ENCODE peak calls at places on chromosomes 5 and 9, in five cellular contexts. C is lower leg skin, O is adrenal gland, W is stomach, H is IMR-90. T is an unnamed sample.

GRCh38 chr5:32217886-32218396 is 43.8 kb upstream of the GOLPH3 start:
- DNase-seq in C (no peak), H (no peak), W (no peak), O (no peak), T (peak)

GRCh38 chr9:77488439-77489126 is 159.5 kb downstream of the GNA14 start:
- DNase-seq in C (no peak), O (no peak), W (no peak), H (peak), T (no peak)

GRCh38 chr9:20524776-20525175 is 97.5 kb downstream of the MLLT3 start:
- DNase-seq in C (no peak), H (no peak), W (no peak), O (no peak), T (peak)

GRCh38 chr5:91850031-91850430 is 466.9 kb upstream of the ARRDC3 start:
- DNase-seq in C (no peak), O (no peak), H (peak), W (no peak), T (no peak)

GRCh38 chr5:37665889-37666288 is 174.0 kb downstream of the GDNF start:
- DNase-seq in C (no peak), O (peak), W (no peak), H (no peak), T (no peak)

GRCh38 chr9:114738581-114739316 is 56.8 kb upstream of the TEX48 start:
- DNase-seq in C (peak), O (peak), H (peak), W (peak), T (peak)

GRCh38 chr9:37667706-37668672 is 17.2 kb downstream of the FRMPD1 start:
- DNase-seq in C (no peak), W (no peak), H (no peak), O (no peak), T (no peak)

GRCh38 chr5:132771559-132771998 is 5.5 kb downstream of the SEPTIN8 start:
- DNase-seq in O (peak), C (peak), W (no peak), H (peak), T (no peak)

GRCh38 chr9:2096376-2096970 is 81.3 kb downstream of the SMARCA2 start:
- DNase-seq in W (no peak), O (no peak), C (no peak), H (no peak), T (peak)

GRCh38 chr5:142816577-142816976 is 46.4 kb downstream of the ARHGAP26 start:
- DNase-seq in W (peak), O (peak), H (peak), C (peak), T (no peak)

GRCh38 chr9:121278535-121279169 is 10.7 kb downstream of the GSN start:
- DNase-seq in H (peak), O (peak), W (peak), C (peak), T (peak)

GRCh38 chr5:143235423-143235822 is 168.1 kb downstream of the NR3C1 start:
- DNase-seq in O (no peak), W (no peak), C (peak), H (peak), T (no peak)

GRCh38 chr5:129670944-129671343 is 77.0 kb upstream of the MINAR2 start:
- DNase-seq in C (no peak), H (peak), W (no peak), O (no peak), T (no peak)

GRCh38 chr9:125608488-125609224 is 98.4 kb downstream of the MAPKAP1 start:
- DNase-seq in O (no peak), C (no peak), H (peak), W (no peak), T (no peak)

GRCh38 chr5:79119486-79119885 is 7.9 kb downstream of the BHMT start:
- DNase-seq in H (no peak), W (no peak), C (no peak), O (no peak), T (no peak)

GRCh38 chr5:123125953-123126352 is 36.9 kb downstream of the PRDM6 start:
- DNase-seq in C (no peak), H (peak), W (no peak), O (no peak), T (no peak)

GRCh38 chr5:157345485-157345884 is 79.6 kb downstream of the CYFIP2 start:
- DNase-seq in W (no peak), H (no peak), C (peak), O (no peak), T (no peak)

GRCh38 chr5:163440954-163441353 is 3.6 kb downstream of the CCNG1 start:
- DNase-seq in H (no peak), C (no peak), W (no peak), O (no peak), T (no peak)

GRCh38 chr9:6106576-6107339 is 91.3 kb upstream of the RANBP6 start:
- DNase-seq in C (no peak), O (peak), W (no peak), H (peak), T (peak)

GRCh38 chr9:104831681-104832080 is 67.8 kb downstream of the NIPSNAP3B start:
- DNase-seq in C (no peak), H (peak), W (no peak), O (no peak), T (no peak)

GRCh38 chr5:107501965-107502691 is 168.6 kb downstream of the EFNA5 start:
- DNase-seq in W (no peak), H (peak), C (no peak), O (no peak), T (no peak)

GRCh38 chr9:137025120-137025966 is 2.7 kb downstream of the ABCA2 start:
- DNase-seq in W (peak), O (no peak), H (no peak), C (no peak), T (no peak)

GRCh38 chr5:146365618-146366017 is 27.0 kb downstream of the POU4F3 start:
- DNase-seq in H (no peak), W (no peak), C (no peak), O (no peak), T (no peak)

GRCh38 chr9:93287593-93287992 is 103.7 kb downstream of the WNK2 start:
- DNase-seq in W (no peak), C (peak), O (no peak), H (no peak), T (no peak)

GRCh38 chr5:62111428-62111827 is 194.6 kb upstream of the KIF2A start:
- DNase-seq in O (no peak), H (no peak), C (no peak), W (no peak), T (no peak)

GRCh38 chr5:135709998-135710670 is 124.3 kb upstream of the SLC25A48 start:
- DNase-seq in O (no peak), C (no peak), W (no peak), H (no peak), T (no peak)

GRCh38 chr5:179967489-179967888 is 59.8 kb upstream of the TBC1D9B start:
- DNase-seq in O (no peak), C (no peak), H (peak), W (no peak), T (no peak)

GRCh38 chr5:142275496-142275895 is 49.3 kb downstream of the SPRY4 start:
- DNase-seq in H (no peak), O (no peak), W (no peak), C (no peak), T (no peak)

GRCh38 chr9:28456886-28457285 is 883.6 kb upstream of the C9orf72 start:
- DNase-seq in O (no peak), H (no peak), C (no peak), W (no peak), T (no peak)

GRCh38 chr5:15940905-15941304 is 238.7 kb downstream of the MARCHF11 start:
- DNase-seq in C (no peak), W (no peak), H (no peak), O (no peak), T (no peak)

GRCh38 chr9:135504262-135505229 is 4.1 kb downstream of the MRPS2 start:
- DNase-seq in H (peak), C (no peak), O (peak), W (peak), T (peak)
- TF ChIP-seq POLR2A in H (no peak), C (no peak), O (no peak), W (no peak), T (peak)

GRCh38 chr5:40828021-40828631 is 6.9 kb downstream of the RPL37 start:
- DNase-seq in H (no peak), C (no peak), O (no peak), W (no peak), T (no peak)
- TF ChIP-seq POLR2A in H (peak), C (no peak), O (no peak), W (no peak), T (no peak)

GRCh38 chr5:52993367-52993766 is 4.2 kb downstream of the ITGA2 start:
- DNase-seq in O (no peak), W (no peak), C (no peak), H (no peak), T (no peak)

GRCh38 chr5:52996966-52997365 is 7.8 kb downstream of the ITGA2 start:
- DNase-seq in C (no peak), H (no peak), W (no peak), O (no peak), T (no peak)

GRCh38 chr5:52995914-52996313 is 6.8 kb downstream of the ITGA2 start:
- DNase-seq in H (no peak), W (no peak), C (no peak), O (no peak), T (no peak)

GRCh38 chr5:52995095-52995494 is 5.9 kb downstream of the ITGA2 start:
- DNase-seq in C (no peak), H (no peak), O (no peak), W (no peak), T (no peak)

GRCh38 chr5:52994266-52994665 is 5.1 kb downstream of the ITGA2 start:
- DNase-seq in W (no peak), C (no peak), O (no peak), H (peak), T (no peak)
- TF ChIP-seq POLR2A in W (no peak), C (no peak), O (no peak), H (no peak), T (no peak)

DNA sequence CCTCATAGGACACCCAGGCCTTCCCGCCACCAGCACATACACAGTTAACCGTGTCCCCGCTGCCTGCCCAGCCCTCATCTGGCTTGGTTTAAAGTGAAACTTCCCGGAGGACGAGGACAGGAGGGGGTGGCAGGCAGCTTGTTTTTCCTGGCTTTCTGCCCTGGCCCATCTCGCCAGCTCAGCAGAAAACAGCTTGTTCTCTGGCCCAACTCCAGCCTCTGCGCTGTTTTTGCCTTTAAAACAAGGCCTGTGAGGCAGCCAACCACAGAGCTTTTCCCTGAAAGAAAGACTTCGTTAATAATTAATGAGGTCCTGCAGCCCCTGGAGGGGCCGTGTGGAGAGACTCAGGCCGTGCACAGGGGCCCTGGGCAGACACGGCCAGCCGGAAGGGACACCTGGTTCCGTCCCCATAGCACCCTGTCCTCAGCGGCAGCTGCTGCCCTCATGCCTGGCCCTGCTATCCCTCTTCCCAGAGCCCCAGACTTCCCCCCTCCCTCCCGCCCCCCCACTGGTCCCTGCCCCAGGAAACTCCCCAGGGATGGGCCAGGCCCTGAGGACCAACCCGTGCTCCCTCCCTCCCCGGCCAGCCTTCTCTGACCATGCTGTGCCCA is 108.7 kb downstream of the RXRA start:
- DNase-seq in H (peak), W (peak), C (peak), O (peak), T (peak)
- TF ChIP-seq POLR2A in H (no peak), W (no peak), C (no peak), O (no peak), T (no peak)

GRCh38 chr9:96651626-96652025 is 3.5 kb downstream of the PRXL2C start:
- DNase-seq in O (no peak), H (peak), W (no peak), C (no peak), T (peak)

GRCh38 chr9:96649620-96650323 is 5.3 kb downstream of the PRXL2C start:
- DNase-seq in C (no peak), W (no peak), O (no peak), H (no peak), T (no peak)

GRCh38 chr9:96655198-96655851 is at the start of gene PRXL2C:
- DNase-seq in H (peak), C (peak), O (peak), W (peak), T (peak)

GRCh38 chr9:96654450-96655197 is 493 bp downstream of the PRXL2C start:
- DNase-seq in H (peak), O (peak), W (peak), C (peak), T (peak)
- TF ChIP-seq POLR2A in H (peak), O (peak), W (no peak), C (no peak), T (peak)

GRCh38 chr5:56815657-56816545 is 552 bp downstream of the MAP3K1 start:
- DNase-seq in H (peak), O (peak), W (peak), C (peak), T (peak)
- TF ChIP-seq POLR2A in H (no peak), O (no peak), W (no peak), C (no peak), T (no peak)

GRCh38 chr9:35726876-35727438 is 5.0 kb downstream of the TLN1 start:
- DNase-seq in H (peak), C (no peak), W (no peak), O (peak), T (peak)
- TF ChIP-seq POLR2A in H (no peak), C (no peak), W (no peak), O (no peak), T (no peak)

GRCh38 chr9:27005491-27005890 is at the start of gene LRRC19:
- DNase-seq in W (no peak), H (no peak), O (no peak), C (no peak), T (no peak)
- TF ChIP-seq POLR2A in W (no peak), H (no peak), O (no peak), C (no peak), T (no peak)